ENCODE peak calls at places on chromosomes 3 and 15, in eight cellular contexts. Z, V, W, N, M, R, A and O are unnamed samples.

GRCh38 chr15:85329561-85330421 is 50.6 kb upstream of the AKAP13 start:
- DNase-seq in Z (no peak), V (no peak), W (peak), N (no peak), M (no peak), R (no peak), A (no peak), O (no peak)

GRCh38 chr15:76060098-76060989 is 559 bp downstream of the TMEM266 start:
- DNase-seq in Z (no peak), V (peak), W (no peak), N (no peak), M (no peak), R (no peak), A (no peak), O (no peak)

GRCh38 chr15:43516185-43516584 is 1.2 kb upstream of the MAP1A start:
- DNase-seq in Z (peak), V (no peak), W (no peak), N (no peak), M (no peak), R (no peak), A (peak), O (no peak)

GRCh38 chr3:192933779-192934456 is 16.3 kb upstream of the MB21D2 start:
- DNase-seq in Z (no peak), V (no peak), W (no peak), N (no peak), M (no peak), R (no peak), A (no peak), O (no peak)

GRCh38 chr3:124563376-124563775 is 166.9 kb upstream of the UMPS start:
- DNase-seq in Z (no peak), V (no peak), W (no peak), N (no peak), M (no peak), R (no peak), A (no peak), O (peak)

GRCh38 chr3:12941495-12942023 is 100.2 kb upstream of the RPL32 start:
- DNase-seq in Z (no peak), V (no peak), W (no peak), N (no peak), M (no peak), R (no peak), A (no peak), O (no peak)

GRCh38 chr3:25508901-25509300 is 80.8 kb downstream of the RARB start:
- DNase-seq in Z (no peak), V (peak), W (no peak), N (no peak), M (no peak), R (no peak), A (no peak), O (peak)

GRCh38 chr3:71684046-71684730 is 41.0 kb downstream of the EIF4E3 start:
- DNase-seq in Z (no peak), V (no peak), W (no peak), N (no peak), M (no peak), R (no peak), A (no peak), O (no peak)

GRCh38 chr3:150545419-150546225 is 674 bp downstream of the SERP1 start:
- DNase-seq in Z (peak), V (peak), W (no peak), N (no peak), M (peak), R (no peak), A (peak), O (peak)

GRCh38 chr15:59701880-59702279 is 12.8 kb upstream of the BNIP2 start:
- DNase-seq in Z (no peak), V (no peak), W (no peak), N (no peak), M (no peak), R (no peak), A (no peak), O (no peak)

GRCh38 chr3:98434412-98434811 is 28.6 kb upstream of the OR5K1 start:
- DNase-seq in Z (no peak), V (no peak), W (no peak), N (no peak), M (no peak), R (no peak), A (no peak), O (no peak)

GRCh38 chr3:169661567-169662214 is 1.8 kb downstream of the MECOM start:
- DNase-seq in Z (no peak), V (peak), W (no peak), N (no peak), M (no peak), R (no peak), A (no peak), O (peak)

GRCh38 chr3:86793786-86794185 is 197.2 kb downstream of the VGLL3 start:
- DNase-seq in Z (no peak), V (no peak), W (no peak), N (no peak), M (no peak), R (no peak), A (no peak), O (peak)

DNA sequence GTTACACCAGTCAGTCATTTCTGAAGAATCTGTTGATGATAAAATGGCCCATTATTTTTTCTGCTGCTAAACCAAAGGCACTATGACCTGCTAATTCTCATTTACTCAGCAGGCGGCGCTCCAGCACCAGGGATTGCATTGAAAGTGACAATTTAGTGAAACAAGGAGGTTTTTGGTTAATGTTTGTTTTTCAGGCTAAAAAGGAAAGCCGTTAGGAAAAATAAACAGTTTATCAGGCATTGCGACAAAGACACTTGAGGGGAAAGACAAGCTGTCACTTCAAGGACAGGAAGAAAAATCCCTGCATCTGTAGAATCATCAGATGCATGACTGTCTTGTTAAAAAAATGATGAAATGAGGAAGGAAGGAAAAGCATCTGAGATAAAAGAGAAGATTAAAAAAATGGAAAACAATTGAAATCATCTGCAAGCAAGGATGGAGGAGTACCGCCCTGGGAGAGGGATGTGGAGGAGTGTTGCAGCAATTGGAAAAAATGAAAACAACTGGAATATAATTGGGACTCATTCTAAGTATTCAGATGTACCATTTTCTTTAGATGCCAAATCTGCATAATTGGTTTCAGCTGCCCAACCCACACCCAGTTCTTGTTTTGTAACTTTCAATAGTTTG is 54.0 kb downstream of the NR1D2 start:
- DNase-seq in Z (peak), V (peak), W (no peak), N (peak), M (peak), R (peak), A (peak), O (peak)
- TF ChIP-seq POLR2A in Z (no peak), V (no peak), W (no peak), N (no peak), M (no peak), R (no peak), A (no peak), O (no peak)

DNA sequence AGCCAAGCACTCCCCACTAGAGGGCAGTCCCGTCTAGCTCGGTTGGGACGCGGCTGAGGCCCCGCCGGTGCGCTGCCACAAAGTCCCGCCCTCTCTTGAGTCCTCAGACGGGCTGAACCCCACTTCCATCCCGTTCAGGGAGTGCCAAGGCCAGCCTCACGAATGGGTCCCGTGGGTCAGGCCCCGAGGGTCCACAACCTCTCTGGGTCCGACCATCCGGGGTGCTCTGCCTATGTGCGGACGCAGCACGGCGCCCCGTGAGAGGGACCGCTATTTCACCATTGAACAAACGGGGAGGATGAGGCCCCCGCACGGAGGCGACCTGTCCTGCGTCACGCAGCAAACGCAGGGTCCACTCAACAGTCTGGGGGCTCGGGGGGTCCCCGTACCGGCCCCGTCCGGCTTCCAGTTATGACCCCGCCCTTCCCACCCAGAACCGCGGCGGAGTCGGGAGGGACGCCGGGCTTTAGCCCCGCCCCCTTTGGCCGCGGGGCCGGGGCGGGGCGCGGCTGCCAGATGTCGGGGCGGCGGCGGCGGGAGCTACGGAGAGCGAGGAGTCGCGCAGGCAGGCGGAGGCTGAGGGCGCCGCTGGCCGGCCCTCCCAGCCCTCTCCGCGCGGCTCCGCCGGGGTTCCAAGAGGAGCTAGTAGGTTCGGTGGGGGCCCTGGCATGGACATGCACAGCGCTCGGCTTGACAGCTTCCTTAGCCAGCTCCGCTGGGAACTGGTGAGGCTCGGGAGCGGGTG is at the start of gene INKA1:
- DNase-seq in Z (peak), V (peak), W (peak), N (peak), M (peak), R (peak), A (peak), O (peak)
- TF ChIP-seq POLR2A in Z (no peak), V (peak), W (no peak), N (peak), M (no peak), R (peak), A (no peak), O (peak)

DNA sequence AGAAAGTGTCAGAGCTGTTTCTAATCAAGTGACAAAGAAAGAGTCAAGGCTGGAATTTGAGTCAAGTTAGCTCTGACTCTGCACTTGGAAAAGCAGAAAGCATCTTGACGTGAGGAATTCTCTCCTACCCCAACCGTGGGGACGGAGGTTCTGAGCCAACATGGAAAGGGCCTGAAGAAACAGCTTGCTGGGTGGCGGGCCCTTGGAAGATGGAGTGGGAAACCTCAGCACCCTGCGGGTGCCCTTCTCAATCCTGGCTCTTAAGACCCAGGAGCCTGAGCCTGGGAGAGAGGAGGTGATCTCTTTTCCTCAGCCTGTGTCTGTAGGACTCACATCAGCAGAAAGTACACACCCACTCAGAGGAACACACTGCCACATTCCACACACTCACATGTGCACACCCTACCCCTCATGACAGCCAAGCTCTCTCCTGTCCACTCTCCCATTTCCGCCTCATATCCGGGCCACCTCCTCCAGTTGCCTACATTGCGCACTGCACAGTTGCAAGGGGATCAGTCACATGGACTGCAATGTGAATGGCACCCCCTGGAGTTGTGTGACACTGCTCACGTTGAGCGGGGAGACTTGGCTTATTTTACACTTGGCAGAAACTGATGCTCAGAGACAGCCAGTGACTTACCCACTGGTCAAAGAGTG is 101.6 kb upstream of the SLC6A6 start:
- DNase-seq in Z (peak), V (no peak), W (no peak), N (peak), M (no peak), R (no peak), A (no peak), O (no peak)
- TF ChIP-seq POLR2A in Z (no peak), V (no peak), W (no peak), N (no peak), M (no peak), R (no peak), A (no peak), O (no peak)

GRCh38 chr3:11099306-11099705 is 55.0 kb upstream of the HRH1 start:
- DNase-seq in Z (no peak), V (no peak), W (no peak), N (no peak), M (no peak), R (no peak), A (no peak), O (no peak)

GRCh38 chr3:11096266-11097135 is 57.8 kb upstream of the HRH1 start:
- DNase-seq in Z (peak), V (peak), W (peak), N (peak), M (peak), R (peak), A (peak), O (peak)

GRCh38 chr3:11091791-11092190 is 62.5 kb upstream of the HRH1 start:
- DNase-seq in Z (no peak), V (no peak), W (no peak), N (no peak), M (no peak), R (no peak), A (no peak), O (no peak)

GRCh38 chr3:11093823-11094340 is 60.4 kb upstream of the HRH1 start:
- DNase-seq in Z (no peak), V (no peak), W (no peak), N (no peak), M (no peak), R (no peak), A (no peak), O (no peak)

GRCh38 chr3:11095932-11096265 is 58.4 kb upstream of the HRH1 start:
- DNase-seq in Z (no peak), V (peak), W (no peak), N (no peak), M (no peak), R (peak), A (no peak), O (no peak)
- TF ChIP-seq POLR2A in Z (no peak), V (no peak), W (no peak), N (no peak), M (no peak), R (no peak), A (no peak), O (no peak)

DNA sequence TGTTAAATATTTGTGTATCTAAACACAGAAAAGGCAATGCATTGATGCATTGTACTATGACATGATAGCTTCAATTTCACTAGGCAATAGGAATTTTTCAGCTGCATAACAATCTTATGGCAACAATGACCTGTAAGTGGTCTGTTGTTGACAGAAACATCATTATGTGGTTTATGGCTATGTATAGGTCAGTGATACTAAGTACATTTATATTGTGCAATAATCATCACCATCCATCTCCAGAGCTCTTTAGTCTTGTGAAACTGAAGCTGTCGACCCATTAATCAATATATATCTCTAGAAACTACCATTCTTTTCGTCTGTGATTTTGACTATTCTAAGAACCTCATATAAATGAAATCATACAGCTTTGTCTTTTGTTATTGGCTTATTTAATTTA is 200.1 kb upstream of the ZNF717 start:
- DNase-seq in Z (no peak), V (no peak), W (no peak), N (no peak), M (no peak), R (no peak), A (no peak), O (no peak)
- TF ChIP-seq POLR2A in Z (no peak), V (no peak), W (no peak), N (no peak), M (no peak), R (no peak), A (no peak), O (no peak)

GRCh38 chr3:196219194-196219969 is 3.0 kb downstream of the SLC51A start:
- DNase-seq in Z (no peak), V (peak), W (peak), N (peak), M (peak), R (no peak), A (peak), O (peak)
- TF ChIP-seq POLR2A in Z (no peak), V (no peak), W (no peak), N (no peak), M (no peak), R (no peak), A (no peak), O (no peak)

DNA sequence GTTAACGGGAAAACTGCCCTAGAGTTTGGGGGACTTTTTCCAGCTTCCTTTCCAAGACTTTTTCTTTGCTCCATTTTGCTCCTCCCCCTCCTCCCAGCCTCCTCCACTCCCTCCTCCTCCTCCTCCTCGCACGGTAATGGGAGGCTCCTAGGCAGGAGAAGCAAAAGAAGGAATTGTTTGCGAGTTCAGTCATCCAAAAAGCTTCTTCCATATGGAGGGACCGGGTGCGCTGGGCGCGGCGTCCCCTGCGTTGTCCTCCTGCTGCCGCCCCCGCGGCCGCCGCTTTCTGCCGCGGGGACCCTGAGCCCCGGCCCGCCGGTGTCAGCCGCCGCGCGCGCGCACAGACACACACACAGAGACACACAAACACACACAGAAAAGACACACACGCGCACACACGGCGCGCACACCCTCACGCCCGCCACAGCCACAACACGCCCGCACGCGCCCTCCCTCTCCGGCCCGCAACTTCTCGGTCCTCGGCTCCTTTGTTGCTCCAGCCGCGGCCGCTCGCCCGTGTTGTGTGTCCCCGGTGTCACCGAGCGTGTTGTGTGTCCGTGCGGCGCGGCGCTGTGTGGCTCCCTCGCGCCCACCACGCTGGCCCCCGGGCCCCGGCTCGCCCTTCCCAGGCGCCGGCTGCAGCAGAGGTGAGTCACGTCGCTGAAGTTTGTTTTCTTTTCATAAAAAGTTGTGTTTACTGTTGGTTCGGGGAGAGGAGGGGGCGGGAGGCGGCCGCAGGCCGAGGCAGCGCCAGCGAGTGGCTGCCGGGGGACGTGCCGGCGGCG is at the start of gene BOC:
- DNase-seq in Z (peak), V (peak), W (peak), N (no peak), M (no peak), R (no peak), A (peak), O (peak)
- TF ChIP-seq POLR2A in Z (peak), V (no peak), W (no peak), N (peak), M (no peak), R (no peak), A (no peak), O (peak)

DNA sequence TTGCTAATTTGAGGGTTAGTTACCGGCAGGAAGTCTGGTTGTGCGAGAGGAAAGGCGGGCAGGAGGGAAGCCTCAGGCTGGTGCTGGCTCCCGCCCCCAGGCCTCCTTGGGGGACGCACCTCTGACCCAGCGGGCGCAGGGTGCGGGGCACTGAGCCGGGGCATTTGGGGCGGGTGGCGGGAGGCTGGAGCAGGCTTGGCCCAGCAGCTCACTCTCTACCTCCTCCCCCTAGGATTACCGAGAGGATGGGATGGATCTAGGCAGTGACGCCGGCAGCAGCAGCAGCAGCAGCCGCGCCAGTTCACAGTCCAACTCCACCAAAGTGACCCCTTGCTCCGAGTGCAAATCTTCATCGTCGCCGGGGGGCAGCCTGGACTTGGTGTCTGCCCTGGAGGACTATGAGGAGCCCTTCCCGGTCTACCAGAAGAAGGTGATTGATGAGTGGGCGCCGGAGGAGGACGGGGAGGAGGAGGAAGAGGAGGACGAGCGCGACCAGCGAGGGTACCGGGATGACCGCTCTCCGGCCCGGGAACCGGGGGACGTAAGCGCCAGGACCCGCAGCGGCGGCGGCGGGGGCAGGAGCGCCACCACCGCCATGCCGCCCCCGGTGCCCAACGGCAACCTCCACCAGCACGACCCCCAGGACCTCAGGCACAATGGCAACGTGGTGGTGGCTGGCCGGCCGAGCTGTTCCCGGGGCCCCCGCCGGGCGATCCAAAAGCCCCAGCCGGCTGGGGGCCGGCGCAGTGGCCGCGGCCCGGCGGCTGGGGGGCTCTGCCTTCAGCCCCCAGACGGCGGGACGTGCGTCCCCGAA is 224.2 kb upstream of the IL12A start:
- DNase-seq in Z (peak), V (no peak), W (peak), N (peak), M (no peak), R (no peak), A (peak), O (peak)
- TF ChIP-seq POLR2A in Z (no peak), V (peak), W (no peak), N (no peak), M (no peak), R (peak), A (peak), O (peak)

GRCh38 chr15:52180196-52180835 is 10.9 kb downstream of the GNB5 start:
- DNase-seq in Z (peak), V (no peak), W (peak), N (no peak), M (no peak), R (no peak), A (no peak), O (no peak)
- TF ChIP-seq POLR2A in Z (no peak), V (no peak), W (no peak), N (no peak), M (no peak), R (no peak), A (no peak), O (no peak)